ENCODE peak calls at places on chromosomes 7 and 10, in ten cellular contexts. C is astrocyte; I is foreskin fibroblast; Z is transverse colon; H is uterus; Y is CD4-positive, alpha-beta T cell; E is GM13976; T is HFF-Myc; L is fibroblast of mammary gland; X is cardiac fibroblast. G is an unnamed sample.

GRCh38 chr7:38909870-38910269 is 879 bp upstream of the VPS41 start:
- DNase-seq in L (no peak), T (no peak), I (no peak), Y (no peak), X (no peak), H (no peak), Z (no peak), E (no peak), C (no peak), G (no peak)

GRCh38 chr10:13924020-13924725 is 337.4 kb downstream of the PRPF18 start:
- DNase-seq in X (peak), C (peak), E (no peak), Y (no peak), T (peak), H (no peak), I (peak), L (peak), Z (no peak), G (no peak)

GRCh38 chr10:1754506-1755177 is 17.3 kb upstream of the ADARB2 start:
- DNase-seq in I (no peak), C (no peak), Y (no peak), X (no peak), Z (no peak), E (no peak), T (no peak), L (no peak), H (no peak), G (no peak)

GRCh38 chr7:150897502-150898474 is 45.5 kb downstream of the AOC1 start:
- DNase-seq in X (no peak), L (no peak), I (no peak), E (no peak), T (no peak), H (no peak), C (no peak), Y (no peak), Z (peak), G (no peak)

GRCh38 chr7:7620644-7621210 is 19.8 kb upstream of the UMAD1 start:
- DNase-seq in E (no peak), X (no peak), I (no peak), H (no peak), Y (no peak), C (no peak), L (no peak), T (no peak), Z (no peak), G (no peak)

GRCh38 chr10:59648711-59649201 is 60.9 kb downstream of the SLC16A9 start:
- DNase-seq in Y (no peak), X (peak), I (no peak), L (peak), T (no peak), E (no peak), H (peak), Z (no peak), C (peak), G (no peak)

GRCh38 chr7:25124485-25125136 is 449 bp downstream of the CYCS start:
- DNase-seq in Y (no peak), L (no peak), C (peak), E (no peak), T (no peak), X (no peak), I (peak), H (no peak), Z (no peak), G (peak)

GRCh38 chr10:68075550-68076004 is 494 bp upstream of the HERC4 start:
- DNase-seq in C (no peak), T (no peak), Y (no peak), X (no peak), E (peak), H (no peak), Z (no peak), L (no peak), I (no peak), G (no peak)

GRCh38 chr7:72123913-72124312 is 288.2 kb downstream of the CALN1 start:
- DNase-seq in E (no peak), I (no peak), C (no peak), L (no peak), T (no peak), X (no peak), H (no peak), Z (no peak), Y (no peak), G (no peak)

GRCh38 chr10:52464725-52465124 is 150.6 kb downstream of the DKK1 start:
- DNase-seq in C (no peak), Y (no peak), L (no peak), I (no peak), Z (no peak), X (no peak), H (no peak), E (no peak), T (no peak), G (no peak)

GRCh38 chr10:52617346-52617745 is 155.2 kb downstream of the MBL2 start:
- DNase-seq in Y (no peak), X (no peak), Z (no peak), L (no peak), E (no peak), T (no peak), I (peak), H (no peak), C (no peak), G (no peak)

GRCh38 chr7:45196374-45196773 is 38.8 kb downstream of the RAMP3 start:
- DNase-seq in E (no peak), C (no peak), X (no peak), H (no peak), T (no peak), Y (no peak), I (no peak), Z (no peak), L (no peak), G (no peak)

DNA sequence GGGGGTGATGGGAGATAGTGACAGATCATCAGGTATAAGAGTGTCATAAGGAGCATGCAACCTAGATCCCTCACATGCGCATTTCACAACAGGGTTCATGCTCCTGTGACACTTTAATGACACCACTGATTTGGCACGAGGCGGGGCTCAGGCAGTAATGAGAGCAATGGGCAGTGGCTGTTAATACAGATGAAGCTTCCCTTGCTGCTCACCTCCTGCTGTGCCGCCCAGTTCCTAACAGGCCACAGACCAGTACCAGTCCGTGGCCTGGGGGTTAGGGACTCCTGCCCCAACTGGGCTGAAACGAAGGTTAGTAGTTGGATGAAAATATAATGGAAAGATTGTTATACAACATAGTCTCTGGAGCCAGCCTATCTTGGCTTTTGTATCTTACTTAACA is 201.6 kb upstream of the LRRN3 start:
- DNase-seq in X (no peak), C (no peak), Z (no peak), T (no peak), Y (no peak), I (no peak), H (no peak), E (no peak), L (no peak), G (no peak)
- TF ChIP-seq CTCF in X (no peak), C (no peak), Z (no peak), T (no peak), Y (no peak), I (no peak), H (no peak), E (no peak), L (no peak), G (no peak)

GRCh38 chr7:30027065-30027456 is 559 bp upstream of the FKBP14 start:
- DNase-seq in E (peak), H (no peak), X (peak), I (peak), C (peak), Z (no peak), Y (no peak), L (peak), T (no peak), G (peak)

GRCh38 chr7:30028749-30029635 is 780 bp downstream of the PLEKHA8 start:
- DNase-seq in Y (peak), T (no peak), Z (no peak), E (no peak), H (no peak), C (peak), X (peak), I (peak), L (no peak), G (no peak)

GRCh38 chr7:30027915-30028748 is at the start of gene PLEKHA8:
- DNase-seq in L (peak), Y (peak), H (peak), Z (peak), T (no peak), X (peak), I (peak), E (peak), C (peak), G (peak)

GRCh38 chr7:30032310-30033125 is 4.3 kb downstream of the PLEKHA8 start:
- DNase-seq in H (no peak), L (peak), C (peak), E (no peak), Z (no peak), I (peak), Y (no peak), T (peak), X (peak), G (no peak)

DNA sequence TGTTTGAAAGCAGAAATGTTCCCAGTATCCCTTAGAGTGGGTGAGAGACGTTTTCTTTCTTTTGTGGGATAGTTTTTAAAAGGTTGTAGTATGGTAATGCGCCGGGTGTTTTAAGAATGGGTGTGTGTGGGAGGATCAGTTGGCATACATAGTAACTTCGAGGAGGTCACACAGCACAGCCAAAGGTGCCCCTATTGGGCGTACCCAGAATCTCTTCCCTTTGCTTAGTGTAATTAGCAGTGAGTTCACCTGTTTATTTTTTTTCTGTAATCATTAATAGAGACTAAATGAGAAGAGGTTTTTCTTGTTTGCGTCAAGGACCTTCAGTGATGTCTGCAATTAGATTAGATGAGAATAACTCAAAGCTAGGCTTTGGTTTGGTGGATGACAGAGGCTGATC is 1.5 kb downstream of the PLEKHA8 start:
- DNase-seq in E (no peak), T (no peak), L (no peak), Z (no peak), H (no peak), Y (no peak), I (no peak), X (no peak), C (no peak), G (no peak)
- TF ChIP-seq CTCF in E (no peak), T (no peak), L (no peak), Z (no peak), H (no peak), Y (no peak), I (no peak), X (no peak), C (no peak), G (no peak)

GRCh38 chr10:133085251-133086125 is 2.2 kb upstream of the ADGRA1 start:
- DNase-seq in L (no peak), X (no peak), C (no peak), H (no peak), Y (no peak), I (no peak), Z (no peak), T (no peak), E (no peak), G (no peak)
- TF ChIP-seq CTCF in L (no peak), X (no peak), C (no peak), H (no peak), Y (no peak), I (no peak), Z (no peak), T (no peak), E (no peak), G (no peak)

GRCh38 chr10:4264466-4264865 is 479.5 kb upstream of the KLF6 start:
- DNase-seq in Z (no peak), T (no peak), Y (no peak), H (no peak), E (no peak), X (no peak), C (no peak), L (no peak), I (no peak), G (no peak)

GRCh38 chr10:4270116-4270515 is 485.1 kb upstream of the KLF6 start:
- DNase-seq in X (peak), Y (no peak), T (no peak), E (no peak), C (peak), L (peak), I (peak), Z (no peak), H (no peak), G (peak)

GRCh38 chr10:4265964-4266363 is 481.0 kb upstream of the KLF6 start:
- DNase-seq in C (no peak), Z (no peak), Y (no peak), I (no peak), T (no peak), L (no peak), X (no peak), E (no peak), H (no peak), G (no peak)

GRCh38 chr10:4266387-4267083 is 481.5 kb upstream of the KLF6 start:
- DNase-seq in C (peak), I (peak), Z (no peak), L (peak), E (no peak), X (peak), H (no peak), T (no peak), Y (no peak), G (no peak)

DNA sequence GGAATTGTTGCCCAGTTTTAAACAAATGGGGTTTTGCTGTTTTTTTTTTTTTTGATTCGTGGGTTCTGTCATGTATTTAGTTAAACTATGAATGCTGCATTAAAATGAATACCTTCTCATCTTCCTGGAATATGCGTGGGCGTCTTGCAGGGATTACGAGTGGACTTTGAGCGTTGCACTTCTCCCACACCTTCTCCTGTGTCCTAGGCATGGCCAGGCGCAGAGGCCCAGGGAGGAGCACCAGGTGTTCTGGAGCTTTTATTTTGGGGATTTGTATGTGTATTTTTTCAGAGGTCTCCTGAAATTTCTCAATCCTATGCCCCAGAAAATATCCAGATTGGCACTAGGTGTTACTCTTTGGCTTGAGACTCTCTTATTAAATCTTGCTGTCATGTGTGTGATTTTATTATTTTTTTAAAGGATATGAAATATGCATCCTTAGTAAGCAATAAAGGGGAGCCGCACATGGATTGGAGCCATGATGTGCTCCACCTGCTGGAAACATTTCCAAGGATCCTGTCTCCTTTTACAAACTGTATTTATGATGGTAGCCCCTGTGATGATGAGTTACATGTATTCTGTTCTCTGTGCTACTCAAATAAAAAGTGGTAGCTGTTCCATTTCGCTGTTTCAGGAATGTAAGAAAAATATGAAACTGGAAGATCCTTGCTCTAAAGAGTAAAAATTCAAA is 482.2 kb upstream of the KLF6 start:
- DNase-seq in H (no peak), X (peak), Z (peak), E (no peak), I (peak), Y (no peak), L (peak), T (no peak), C (no peak), G (no peak)
- TF ChIP-seq CTCF in H (no peak), X (peak), Z (peak), E (no peak), I (no peak), Y (no peak), L (peak), T (peak), C (no peak), G (no peak)

DNA sequence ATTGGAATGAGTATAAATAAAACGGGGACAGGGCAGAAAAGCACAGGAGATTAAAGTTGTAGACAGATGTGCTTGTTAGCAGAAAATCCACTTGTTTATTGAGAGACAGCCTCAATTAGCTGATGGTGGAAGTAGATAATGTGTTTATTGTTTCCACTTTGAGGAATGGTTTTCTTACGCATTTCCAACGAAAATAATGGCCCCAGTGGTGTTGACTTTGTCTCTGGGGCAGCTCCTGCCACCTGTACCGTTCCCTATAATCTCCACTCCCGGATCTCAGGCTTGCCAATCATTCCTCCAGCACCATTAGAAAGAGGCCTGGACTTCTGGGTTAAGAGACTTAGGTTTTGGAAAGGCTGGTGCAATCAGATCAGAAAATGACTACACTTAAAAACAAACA is 638.7 kb downstream of the PARD3 start:
- DNase-seq in X (no peak), C (no peak), L (no peak), Y (no peak), T (no peak), Z (no peak), E (no peak), H (no peak), I (no peak), G (no peak)
- TF ChIP-seq CTCF in X (no peak), C (no peak), L (no peak), Y (no peak), T (no peak), Z (no peak), E (no peak), H (no peak), I (no peak), G (no peak)

G was measured in CD14-positive monocyte.